ENCODE peak calls at places on chromosomes 12 and 14, in six cellular contexts. K is colonic mucosa, F is right atrium auricular region, S is endodermal cell, O is IMR-90, B is esophagus squamous epithelium. G is an unnamed sample. For H3K4me1, the result is how much of the 10 kb centered on the place peaks cover.

GRCh38 chr12:6553051-6553868 is 2.6 kb downstream of the IFFO1 start:
- DNase-seq in K (no peak), F (peak), S (no peak), O (peak), B (no peak), G (no peak)

GRCh38 chr12:94743174-94743573 is 92.8 kb upstream of the TMCC3 start:
- DNase-seq in K (no peak), F (no peak), S (no peak), O (no peak), B (no peak), G (no peak)

GRCh38 chr12:66813137-66813867 is 134.4 kb upstream of the GRIP1 start:
- DNase-seq in K (no peak), F (no peak), S (no peak), O (no peak), B (no peak), G (no peak)

GRCh38 chr12:7101047-7101693 is 7.8 kb downstream of the C1RL start:
- DNase-seq in K (no peak), F (no peak), S (no peak), O (peak), B (no peak), G (no peak)

GRCh38 chr14:95142208-95142607 is 15.1 kb downstream of the DICER1 start:
- DNase-seq in K (no peak), F (no peak), S (no peak), O (no peak), B (no peak), G (no peak)

GRCh38 chr12:69844416-69844815 is 19.4 kb downstream of the MYRFL start:
- DNase-seq in K (no peak), F (no peak), S (peak), O (no peak), B (no peak), G (no peak)

GRCh38 chr14:37124617-37125016 is 47.8 kb downstream of the SLC25A21 start:
- DNase-seq in K (no peak), F (no peak), S (peak), O (no peak), B (no peak), G (no peak)

GRCh38 chr14:99231181-99231849 is 40.7 kb downstream of the BCL11B start:
- DNase-seq in K (no peak), F (no peak), S (peak), O (no peak), B (no peak), G (no peak)

GRCh38 chr12:44875954-44876553 is at the start of gene NELL2:
- DNase-seq in K (peak), F (no peak), S (peak), O (no peak), B (no peak), G (peak)

GRCh38 chr12:111838353-111838752 is 3.7 kb upstream of the MAPKAPK5 start:
- DNase-seq in K (no peak), F (no peak), S (no peak), O (no peak), B (no peak), G (no peak)

GRCh38 chr12:40691913-40692616 is at the start of gene CNTN1:
- DNase-seq in K (peak), F (no peak), S (peak), O (peak), B (no peak), G (no peak)

GRCh38 chr12:85779768-85780167 is 56.4 kb downstream of the RASSF9 start:
- DNase-seq in K (no peak), F (no peak), S (no peak), O (no peak), B (no peak), G (no peak)

GRCh38 chr14:99654235-99655000 is 9.5 kb downstream of the HHIPL1 start:
- DNase-seq in K (peak), F (no peak), S (no peak), O (peak), B (no peak), G (peak)

GRCh38 chr14:50875359-50876090 is 3.7 kb downstream of the ABHD12B start:
- DNase-seq in K (no peak), F (no peak), S (peak), O (peak), B (no peak), G (no peak)

GRCh38 chr12:91523831-91524230 is 341.2 kb upstream of the DCN start:
- DNase-seq in K (no peak), F (no peak), S (peak), O (no peak), B (no peak), G (no peak)

GRCh38 chr12:27828196-27828595 is 48.2 kb upstream of the MANSC4 start:
- DNase-seq in K (no peak), F (no peak), S (no peak), O (peak), B (no peak), G (no peak)

GRCh38 chr12:92278378-92278828 is 132.8 kb upstream of the BTG1 start:
- DNase-seq in K (no peak), F (no peak), S (no peak), O (peak), B (no peak), G (no peak)

GRCh38 chr12:53514626-53515290 is 7.5 kb upstream of the NPFF start:
- DNase-seq in K (no peak), F (no peak), S (no peak), O (no peak), B (no peak), G (no peak)

GRCh38 chr14:101808020-101808641 is 46.6 kb downstream of the PPP2R5C start:
- DNase-seq in K (no peak), F (no peak), S (peak), O (no peak), B (no peak), G (no peak)
- TF ChIP-seq CTCF in K (no peak), F (no peak), S (peak), O (no peak), B (no peak), G (no peak)

DNA sequence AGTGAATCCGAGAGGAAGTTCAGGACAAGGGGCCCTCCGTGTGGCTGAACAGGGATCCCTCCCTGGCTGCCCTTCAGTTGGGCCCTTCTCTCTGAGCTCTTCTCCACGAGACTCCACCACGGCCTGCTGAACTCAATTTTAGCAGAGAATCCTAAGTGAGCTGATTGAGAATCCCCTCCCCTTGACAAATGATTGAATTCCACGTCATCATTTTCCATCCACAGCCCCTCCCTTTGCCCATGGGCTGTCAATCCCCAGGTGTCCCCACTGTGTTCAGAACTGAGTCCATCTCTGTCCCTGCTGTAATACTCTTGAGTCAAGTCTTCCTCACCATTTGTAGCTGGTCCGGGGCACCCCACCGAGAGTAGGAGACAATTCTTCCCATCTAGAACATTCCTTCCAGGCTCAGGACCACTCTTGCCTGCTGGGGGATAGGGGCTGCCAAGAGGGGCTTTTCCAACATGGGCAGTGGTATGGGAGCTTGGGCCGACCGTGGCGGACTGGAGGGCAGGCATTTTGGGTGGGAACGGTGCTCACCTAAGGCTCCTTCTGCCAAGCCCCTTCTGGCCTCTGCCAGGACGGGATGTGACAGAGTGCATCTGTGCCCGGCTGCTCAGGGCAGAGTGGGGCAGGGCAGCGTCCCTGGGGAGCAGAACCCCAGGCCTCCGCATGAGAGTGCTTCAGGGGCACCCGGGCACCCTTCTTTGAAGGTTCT is 218.0 kb upstream of the RTL1 start:
- DNase-seq in K (peak), F (no peak), S (peak), O (no peak), B (no peak), G (peak)
- H3K4me1 ChIP-seq in K (under half), F (under half), S (under half), O (under half), B (under half), G (under half)

GRCh38 chr14:32367501-32367900 is 38.4 kb downstream of the AKAP6 start:
- DNase-seq in K (no peak), F (no peak), S (no peak), O (no peak), B (no peak), G (no peak)
- H3K27ac ChIP-seq in K (no peak), F (peak), S (no peak), O (no peak), B (no peak), G (no peak)

DNA sequence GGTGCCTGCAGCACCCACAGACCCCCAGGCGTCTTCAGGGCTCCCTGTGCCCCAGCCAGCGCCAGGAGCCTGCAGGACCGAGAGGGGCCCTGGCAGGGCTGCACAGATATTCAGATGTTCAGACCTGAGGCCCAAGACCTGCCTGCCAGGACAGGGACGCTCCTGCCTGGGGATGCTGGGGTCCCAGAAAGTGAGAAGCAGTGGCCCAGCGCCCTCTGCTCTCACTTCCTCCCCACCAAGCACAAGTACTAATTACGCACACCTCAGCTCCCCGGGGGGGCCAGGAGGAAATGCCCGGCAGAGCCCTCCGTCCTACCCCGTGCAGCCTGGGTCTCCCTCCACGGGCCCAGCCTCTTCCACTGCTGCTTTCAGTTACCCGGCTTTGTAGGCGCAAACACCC is 28.8 kb upstream of the INF2 start:
- DNase-seq in K (no peak), F (no peak), S (no peak), O (no peak), B (no peak), G (peak)
- TF ChIP-seq CTCF in K (no peak), F (no peak), S (no peak), O (no peak), B (no peak), G (no peak)

GRCh38 chr14:52048132-52048531 is 20.7 kb downstream of the NID2 start:
- DNase-seq in K (no peak), F (no peak), S (no peak), O (no peak), B (no peak), G (no peak)
- H3K4me1 ChIP-seq in K (under half), F (under half), S (under half), O (half or more), B (under half), G (under half)

G was measured in Peyer's patch.